ENCODE peak calls at places on chromosome 2, in four cellular contexts. R, N, X and Q are unnamed samples. For H3K4me1, the result is how much of the 10 kb centered on the place peaks cover.

GRCh38 chr2:77604953-77605947 is 83.1 kb upstream of the LRRTM4 start:
- DNase-seq in R (no peak), N (no peak), X (no peak), Q (no peak)

GRCh38 chr2:159083601-159084000 is 115.2 kb downstream of the TANC1 start:
- DNase-seq in R (no peak), X (no peak), N (no peak), Q (no peak)

GRCh38 chr2:99488587-99488998 is 1.2 kb downstream of the REV1 start:
- DNase-seq in X (peak), R (no peak), N (no peak), Q (no peak)

GRCh38 chr2:184734338-184734737 is 136.0 kb downstream of the ZNF804A start:
- DNase-seq in N (no peak), X (no peak), R (no peak), Q (no peak)

GRCh38 chr2:148534416-148535205 is 109.9 kb upstream of the EPC2 start:
- DNase-seq in X (peak), N (no peak), R (no peak), Q (no peak)

GRCh38 chr2:107545851-107546250 is 280.8 kb upstream of the RGPD4 start:
- DNase-seq in R (no peak), N (no peak), X (no peak), Q (no peak)

GRCh38 chr2:49973917-49974368 is 819.6 kb upstream of the FSHR start:
- DNase-seq in R (no peak), N (peak), X (peak), Q (peak)

GRCh38 chr2:158600155-158600802 is 143.5 kb downstream of the PKP4 start:
- DNase-seq in N (no peak), X (peak), R (no peak), Q (no peak)

GRCh38 chr2:98730053-98730850 is 680 bp downstream of the MGAT4A start:
- DNase-seq in R (no peak), N (peak), X (no peak), Q (peak)

GRCh38 chr2:28994679-28995078 is 13.6 kb downstream of the TOGARAM2 start:
- DNase-seq in X (no peak), N (no peak), R (no peak), Q (no peak)

GRCh38 chr2:236305964-236306605 is 41.9 kb upstream of the ASB18 start:
- DNase-seq in R (no peak), N (no peak), X (no peak), Q (no peak)

GRCh38 chr2:47065771-47066380 is 89.2 kb downstream of the STPG4 start:
- DNase-seq in R (no peak), N (peak), X (peak), Q (no peak)

GRCh38 chr2:155372969-155373368 is 674.5 kb downstream of the KCNJ3 start:
- DNase-seq in R (peak), N (peak), X (peak), Q (no peak)

GRCh38 chr2:153808675-153809074 is 63.0 kb upstream of the GALNT13 start:
- DNase-seq in X (no peak), R (no peak), N (no peak), Q (no peak)

GRCh38 chr2:203867561-203868200 is at the start of gene CTLA4:
- DNase-seq in R (no peak), X (no peak), N (no peak), Q (no peak)

GRCh38 chr2:231931481-231931915 is 5.3 kb upstream of the NPPC start:
- DNase-seq in N (no peak), X (no peak), R (no peak), Q (no peak)

GRCh38 chr2:45125232-45125631 is 116.0 kb upstream of the SIX2 start:
- DNase-seq in R (no peak), X (no peak), N (no peak), Q (no peak)

GRCh38 chr2:199848323-199848722 is 2.7 kb downstream of the FTCDNL1 start:
- DNase-seq in R (no peak), X (no peak), N (no peak), Q (no peak)

GRCh38 chr2:10012963-10013461 is 30.3 kb upstream of the KLF11 start:
- DNase-seq in X (no peak), R (peak), N (no peak), Q (no peak)

GRCh38 chr2:127086800-127087737 is 19.9 kb downstream of the BIN1 start:
- DNase-seq in N (peak), X (peak), R (no peak), Q (peak)

GRCh38 chr2:172596776-172597175 is 40.9 kb downstream of the PDK1 start:
- DNase-seq in R (no peak), N (no peak), X (no peak), Q (no peak)

GRCh38 chr2:12767541-12767940 is 50.8 kb downstream of the TRIB2 start:
- DNase-seq in X (no peak), R (no peak), N (no peak), Q (no peak)

GRCh38 chr2:105775809-105776559 is 31.3 kb downstream of the NCK2 start:
- DNase-seq in N (no peak), R (no peak), X (no peak), Q (no peak)
- H3K4me1 ChIP-seq in N (under half), R (under half), X (under half), Q (under half)

GRCh38 chr2:118858485-118859156 is 11.2 kb upstream of the EN1 start:
- DNase-seq in N (peak), X (no peak), R (no peak), Q (peak)
- TF ChIP-seq EZH2 in N (peak), X (peak), R (no peak), Q (peak)

DNA sequence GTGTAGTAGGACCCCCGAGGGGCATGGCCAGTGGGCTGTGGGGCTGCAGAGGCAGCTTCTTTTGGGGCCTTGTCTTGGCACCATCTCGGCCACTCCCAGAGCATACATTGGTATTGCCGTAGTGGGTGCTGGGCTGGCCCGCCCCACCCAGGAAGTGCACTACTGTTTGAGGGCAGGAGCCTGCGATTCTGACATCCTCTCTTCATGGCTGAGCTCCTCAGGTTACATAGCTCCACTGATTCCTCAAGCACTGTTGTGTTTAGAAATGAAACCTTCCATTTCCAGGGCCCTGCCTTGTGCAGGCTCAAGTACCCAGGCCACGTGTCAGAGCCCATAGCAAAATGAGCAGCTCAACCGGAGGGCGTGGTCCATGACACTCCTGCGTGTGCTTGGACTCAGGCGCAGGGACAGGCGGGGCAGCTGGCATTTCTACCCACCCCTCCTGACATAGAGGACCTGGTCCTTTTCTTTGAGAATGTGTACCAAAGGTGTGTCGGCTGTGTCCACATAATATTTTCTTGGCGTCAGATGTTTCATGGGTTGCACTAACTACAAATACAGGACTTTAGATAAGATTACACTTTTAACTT is 67.9 kb downstream of the DGKD start:
- DNase-seq in R (no peak), X (no peak), N (no peak), Q (no peak)
- H3K4me1 ChIP-seq in R (half or more), X (under half), N (under half), Q (under half)

DNA sequence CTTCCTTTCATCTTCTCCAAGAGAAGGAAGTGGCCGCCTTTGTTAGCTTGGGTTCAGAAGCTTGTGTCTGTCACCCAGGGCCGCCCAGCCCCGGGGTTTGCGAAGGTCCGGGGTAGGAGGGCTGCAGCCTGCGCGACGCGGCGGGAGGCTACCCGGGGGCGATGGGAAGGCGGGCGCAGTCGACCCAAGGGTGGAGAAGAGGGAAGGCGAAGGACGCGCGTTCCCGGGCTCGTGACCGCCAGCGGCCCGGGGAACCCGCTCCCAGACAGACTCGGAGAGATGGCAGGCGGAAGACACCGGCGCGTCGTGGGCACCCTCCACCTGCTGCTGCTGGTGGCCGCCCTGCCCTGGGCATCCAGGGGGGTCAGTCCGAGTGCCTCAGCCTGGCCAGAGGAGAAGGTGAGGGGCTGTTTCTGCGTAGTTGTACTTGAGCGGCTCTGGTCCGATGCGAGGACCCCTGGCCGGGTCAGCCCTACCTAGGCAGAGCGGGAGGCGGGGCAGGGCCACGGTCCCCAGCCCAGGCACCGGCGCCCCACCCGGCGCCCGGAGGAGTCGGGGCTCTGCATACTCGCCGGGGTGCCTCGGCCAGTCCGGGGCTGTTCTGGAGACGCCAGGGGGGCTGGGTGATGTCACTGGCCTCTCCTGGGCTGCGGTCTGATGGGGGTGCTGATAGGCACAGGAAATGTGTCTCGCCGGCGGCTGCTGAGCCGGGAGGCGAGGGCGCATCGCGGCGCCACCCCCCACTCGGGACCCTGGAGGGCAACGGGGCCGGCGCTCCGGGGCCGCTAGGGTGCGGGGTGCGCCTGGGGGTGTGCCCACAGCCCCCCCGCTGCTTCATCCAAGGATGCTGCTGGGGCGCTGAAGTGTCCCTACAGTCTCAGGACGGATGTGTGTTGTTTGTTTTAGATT is at the start of gene QPCT:
- DNase-seq in X (peak), N (peak), R (no peak), Q (no peak)
- TF ChIP-seq EZH2 in X (no peak), N (no peak), R (no peak), Q (no peak)

GRCh38 chr2:73927344-73927743 is 664 bp downstream of the DGUOK start:
- DNase-seq in X (no peak), N (no peak), R (no peak), Q (no peak)
- H3K4me1 ChIP-seq in X (under half), N (under half), R (under half), Q (under half)

GRCh38 chr2:161423351-161424178 is 7.5 kb downstream of the TBR1 start:
- DNase-seq in X (no peak), N (peak), R (no peak), Q (peak)
- TF ChIP-seq EZH2 in X (peak), N (peak), R (no peak), Q (peak)

GRCh38 chr2:65354773-65355172 is 77.6 kb downstream of the SPRED2 start:
- DNase-seq in N (no peak), X (no peak), R (no peak), Q (no peak)
- H3K4me1 ChIP-seq in N (under half), X (under half), R (half or more), Q (half or more)

DNA sequence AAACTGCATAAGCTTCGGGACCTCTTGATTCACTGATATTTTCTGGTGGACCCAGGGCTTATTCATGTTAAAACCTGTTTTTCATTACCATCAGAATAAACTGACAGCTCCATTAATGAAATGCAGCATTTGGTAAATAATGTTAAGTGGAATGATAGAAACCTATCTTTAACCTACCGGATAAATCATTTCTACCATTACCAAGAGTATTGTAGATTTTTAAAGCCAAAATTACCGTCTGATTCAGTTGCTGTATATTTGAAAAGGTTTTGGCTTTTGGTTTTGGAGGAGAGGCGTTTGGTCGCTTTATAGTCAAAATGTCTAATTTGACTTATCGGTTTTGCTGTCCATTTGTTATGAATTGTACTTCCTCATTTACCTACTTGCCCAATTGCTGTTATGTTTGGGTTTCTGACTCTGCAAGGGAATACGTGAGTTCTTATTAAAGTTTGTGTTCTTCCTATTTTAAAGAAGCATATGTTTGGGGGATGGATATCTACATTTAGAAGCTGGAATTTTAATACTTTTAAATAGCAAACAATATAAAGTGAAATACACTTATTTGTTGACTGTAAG is 1.1 kb upstream of the CUL3 start:
- DNase-seq in X (no peak), R (no peak), N (no peak), Q (no peak)
- TF ChIP-seq EZH2 in X (no peak), R (no peak), N (no peak), Q (no peak)